ENCODE peak calls at places on chromosomes 12 and 14, in seven cellular contexts. B is mesendoderm, Z is H9, R is trophoblast cell, P is mesenchymal stem cell, L is neuronal stem cell, C is H1. I is an unnamed sample.

GRCh38 chr14:77307099-77307496 is 13.6 kb downstream of the POMT2 start:
- DNase-seq in B (no peak), Z (no peak), R (no peak), P (peak), C (no peak), L (no peak), I (peak)

GRCh38 chr12:40446385-40446784 is 221.6 kb downstream of the LRRK2 start:
- DNase-seq in P (peak), Z (no peak), C (no peak), R (no peak), B (peak), L (no peak), I (peak)

GRCh38 chr12:43969882-43970281 is 134.0 kb downstream of the TMEM117 start:
- DNase-seq in R (peak), L (no peak), Z (no peak), C (no peak), P (no peak), B (no peak), I (peak)

GRCh38 chr12:51392556-51393237 is 1.5 kb upstream of the GALNT6 start:
- DNase-seq in B (peak), P (peak), R (peak), L (peak), Z (peak), C (no peak), I (no peak)

GRCh38 chr12:80979821-80980220 is 42.1 kb upstream of the LIN7A start:
- DNase-seq in B (no peak), R (no peak), P (no peak), Z (no peak), L (no peak), C (no peak), I (no peak)

GRCh38 chr12:14554281-14555008 is 13.2 kb downstream of the PLBD1 start:
- DNase-seq in L (no peak), B (peak), R (peak), C (no peak), Z (no peak), P (peak), I (no peak)

GRCh38 chr14:104313674-104314073 is 175.3 kb downstream of the KIF26A start:
- DNase-seq in B (no peak), R (no peak), L (no peak), Z (no peak), C (no peak), P (no peak), I (no peak)

GRCh38 chr12:103882861-103883596 is 42.0 kb upstream of the NT5DC3 start:
- DNase-seq in C (no peak), P (no peak), R (no peak), B (no peak), L (no peak), Z (no peak), I (no peak)

GRCh38 chr12:49108958-49109404 is 1.7 kb downstream of the LMBR1L start:
- DNase-seq in B (no peak), C (no peak), Z (no peak), R (peak), L (no peak), P (peak), I (peak)

GRCh38 chr14:91888641-91889476 is 21.5 kb upstream of the TC2N start:
- DNase-seq in P (no peak), C (no peak), R (no peak), L (no peak), B (no peak), Z (no peak), I (peak)

GRCh38 chr14:90644882-90645281 is 171.3 kb downstream of the TTC7B start:
- DNase-seq in B (no peak), L (no peak), C (no peak), Z (no peak), P (peak), R (peak), I (peak)

GRCh38 chr14:92258934-92259333 is 64.0 kb upstream of the SLC24A4 start:
- DNase-seq in L (no peak), P (no peak), C (no peak), Z (no peak), R (no peak), B (peak), I (no peak)

GRCh38 chr14:26897186-26897585 is 299.4 kb upstream of the NOVA1 start:
- DNase-seq in L (no peak), Z (no peak), B (no peak), R (no peak), C (no peak), P (no peak), I (no peak)

GRCh38 chr12:27619308-27619707 is 76.9 kb upstream of the REP15 start:
- DNase-seq in B (peak), R (no peak), L (no peak), P (peak), C (no peak), Z (no peak), I (peak)

GRCh38 chr12:88750867-88751543 is 170.7 kb upstream of the KITLG start:
- DNase-seq in B (peak), L (no peak), C (no peak), R (no peak), Z (no peak), P (no peak), I (no peak)

GRCh38 chr12:22971771-22972191 is 346.8 kb downstream of the ETNK1 start:
- DNase-seq in C (no peak), R (no peak), Z (no peak), P (peak), L (no peak), B (no peak), I (peak)

GRCh38 chr14:74904623-74905503 is 18.2 kb downstream of the RPS6KL1 start:
- DNase-seq in P (no peak), B (no peak), L (no peak), R (no peak), C (no peak), Z (no peak), I (no peak)

GRCh38 chr14:64705406-64706118 is 1.3 kb downstream of the PLEKHG3 start:
- DNase-seq in Z (no peak), B (peak), P (peak), R (no peak), L (no peak), C (no peak), I (no peak)

GRCh38 chr12:51941669-51942455 is 9.6 kb upstream of the ACVR1B start:
- DNase-seq in Z (no peak), R (no peak), C (no peak), P (no peak), L (no peak), B (no peak), I (no peak)

GRCh38 chr14:90444077-90444696 is 47.4 kb downstream of the CALM1 start:
- DNase-seq in L (no peak), B (no peak), C (no peak), P (no peak), R (peak), Z (no peak), I (no peak)

GRCh38 chr14:88792572-88793258 is at the start of gene EML5:
- DNase-seq in Z (peak), L (peak), C (peak), R (peak), B (peak), P (peak), I (peak)

GRCh38 chr12:116370004-116370404 is 92.5 kb upstream of the MED13L start:
- DNase-seq in L (no peak), C (no peak), B (peak), P (peak), Z (no peak), R (peak), I (peak)

GRCh38 chr14:90613446-90613845 is 202.8 kb downstream of the TTC7B start:
- DNase-seq in C (no peak), L (no peak), Z (no peak), B (no peak), P (no peak), R (no peak), I (no peak)

GRCh38 chr12:79444089-79444488 is 246.7 kb downstream of the PAWR start:
- DNase-seq in C (no peak), Z (no peak), L (no peak), R (no peak), B (no peak), P (peak), I (peak)

GRCh38 chr14:94385553-94386057 is 2.8 kb downstream of the SERPINA1 start:
- DNase-seq in P (no peak), C (no peak), Z (no peak), R (no peak), B (no peak), L (no peak), I (no peak)

GRCh38 chr12:31306871-31307270 is 19.1 kb downstream of the SINHCAF start:
- DNase-seq in Z (no peak), B (no peak), P (no peak), R (no peak), C (no peak), L (no peak), I (peak)

GRCh38 chr12:17609152-17609551 is 480.8 kb downstream of the RERGL start:
- DNase-seq in B (no peak), L (no peak), Z (no peak), C (no peak), R (peak), P (no peak), I (no peak)

GRCh38 chr12:71799105-71799504 is 40.5 kb upstream of the TBC1D15 start:
- DNase-seq in Z (no peak), P (peak), L (no peak), C (no peak), B (peak), R (no peak), I (peak)

GRCh38 chr12:52436000-52436827 is 2.0 kb upstream of the KRT75 start:
- DNase-seq in B (no peak), R (no peak), C (no peak), P (no peak), L (no peak), Z (peak), I (peak)

GRCh38 chr12:49750027-49750977 is 8.9 kb downstream of the TMBIM6 start:
- DNase-seq in L (no peak), Z (no peak), P (peak), B (peak), C (no peak), R (no peak), I (peak)

GRCh38 chr14:76551906-76552305 is 176.0 kb downstream of the ESRRB start:
- DNase-seq in L (no peak), C (no peak), P (no peak), B (peak), R (no peak), Z (peak), I (no peak)

GRCh38 chr12:14995583-14996425 is 23.0 kb downstream of the PDE6H start:
- DNase-seq in P (peak), R (no peak), C (no peak), L (peak), Z (no peak), B (peak), I (peak)

DNA sequence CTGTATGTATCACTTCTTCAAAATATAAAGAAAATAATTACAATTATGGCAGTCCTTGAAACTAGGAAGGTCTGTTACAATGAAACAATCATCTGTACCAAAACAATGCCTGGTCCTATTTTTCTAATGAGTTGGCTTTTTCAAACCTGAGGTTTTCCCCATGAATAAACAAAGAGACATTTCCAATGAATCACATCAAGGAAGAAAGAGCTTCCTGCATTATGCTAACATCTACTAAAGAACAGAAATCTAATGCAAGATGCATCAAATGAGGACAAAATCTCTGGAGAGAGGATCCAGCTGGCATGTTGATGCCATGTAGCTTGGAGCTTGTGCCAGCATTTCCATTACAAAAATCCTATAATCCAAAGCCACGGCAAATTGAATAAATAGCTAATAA is 29.3 kb downstream of the NIN start:
- DNase-seq in R (no peak), L (no peak), C (no peak), Z (no peak), P (peak), B (no peak), I (peak)
- H2AK5ac ChIP-seq in R (no peak), L (no peak), C (no peak), Z (no peak), P (no peak), B (no peak), I (peak)

GRCh38 chr12:95959107-95959506 is 16.0 kb downstream of the AMDHD1 start:
- DNase-seq in C (no peak), B (peak), L (no peak), P (peak), R (no peak), Z (no peak), I (peak)
- H2AK5ac ChIP-seq in C (no peak), B (no peak), L (no peak), P (no peak), R (no peak), Z (no peak), I (no peak)

DNA sequence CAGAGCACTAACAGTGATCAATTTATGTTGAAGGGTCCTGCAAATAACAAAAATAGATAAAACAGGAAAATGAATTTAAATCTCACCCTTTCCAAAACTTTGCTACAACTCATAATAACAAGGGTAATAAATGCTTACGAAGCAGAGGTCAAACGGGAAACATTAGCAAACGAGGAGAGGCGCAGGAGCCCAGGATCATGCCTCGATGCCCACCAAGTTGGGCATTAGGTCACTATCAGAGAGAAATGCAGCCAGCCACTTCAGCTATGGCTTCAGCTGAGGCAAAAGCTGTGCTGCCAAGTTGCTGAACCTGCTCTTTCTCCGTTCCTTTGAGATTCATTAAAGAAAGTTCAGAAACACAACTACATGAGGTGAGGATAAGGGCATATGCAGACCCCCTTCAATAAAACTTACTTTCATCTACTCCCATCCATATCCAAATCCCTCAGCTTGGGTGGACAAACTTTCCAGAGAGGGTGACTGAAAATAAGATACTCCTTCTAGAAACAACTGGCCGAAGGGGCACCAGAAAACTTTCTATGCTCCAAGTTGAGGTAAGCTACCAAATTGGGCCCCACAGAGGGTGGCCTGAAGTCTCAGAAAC is 7.9 kb downstream of the NKX2-1 start:
- DNase-seq in R (no peak), L (no peak), P (no peak), C (no peak), Z (no peak), B (no peak), I (no peak)
- H2AK5ac ChIP-seq in R (no peak), L (no peak), P (no peak), C (no peak), Z (no peak), B (no peak), I (no peak)

DNA sequence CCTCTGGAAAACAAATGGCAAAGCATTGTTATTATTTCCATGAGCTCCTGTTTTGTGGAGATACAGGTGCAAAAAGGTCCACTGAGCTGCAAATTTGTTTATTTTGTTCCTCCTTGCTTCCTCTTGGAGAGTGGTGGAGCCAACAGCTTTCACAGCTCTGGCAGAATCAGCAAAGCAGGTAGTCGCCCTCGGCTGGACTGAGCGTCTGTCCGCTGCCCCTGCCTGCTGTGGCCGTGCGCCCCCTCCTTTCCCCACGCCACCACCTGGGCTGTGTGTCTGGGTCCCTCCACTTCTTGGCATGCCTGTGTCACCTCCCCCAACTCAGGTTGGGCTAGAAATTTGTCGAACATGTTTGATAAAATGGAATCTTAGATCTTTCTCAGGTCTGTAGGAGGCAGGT is 188.2 kb downstream of the TSPAN9 start:
- DNase-seq in B (no peak), R (no peak), Z (no peak), L (no peak), P (no peak), C (no peak), I (no peak)
- H2AK5ac ChIP-seq in B (no peak), R (no peak), Z (no peak), L (no peak), P (no peak), C (no peak), I (no peak)

I was measured in IMR-90.